ENCODE peak calls at places on chromosomes 6 and 20, in five cellular contexts. T is A549, I is heart left ventricle, E is fibroblast of lung, W is tibial artery. M is an unnamed sample.

GRCh38 chr6:7532232-7532631 is 9.2 kb upstream of the DSP start:
- DNase-seq in T (no peak), I (no peak), E (no peak), W (no peak), M (no peak)

GRCh38 chr6:55664581-55665223 is 85.7 kb upstream of the HMGCLL1 start:
- DNase-seq in T (no peak), I (no peak), E (no peak), W (no peak), M (no peak)

GRCh38 chr6:169665289-169665688 is 36.5 kb downstream of the WDR27 start:
- DNase-seq in T (no peak), I (no peak), E (no peak), W (no peak), M (no peak)

GRCh38 chr20:42700423-42700822 is 489.3 kb downstream of the PTPRT start:
- DNase-seq in T (no peak), I (no peak), E (no peak), W (no peak), M (no peak)

GRCh38 chr6:37641546-37641945 is 56.1 kb downstream of the MDGA1 start:
- DNase-seq in T (no peak), I (no peak), E (no peak), W (no peak), M (no peak)

GRCh38 chr6:140500864-140501263 is 1126.4 kb upstream of the CITED2 start:
- DNase-seq in T (no peak), I (no peak), E (no peak), W (no peak), M (no peak)

GRCh38 chr20:46879386-46879785 is 15.3 kb upstream of the EYA2 start:
- DNase-seq in T (no peak), I (no peak), E (no peak), W (no peak), M (no peak)

GRCh38 chr6:37783025-37783825 is 36.3 kb upstream of the ZFAND3 start:
- DNase-seq in T (no peak), I (no peak), E (peak; percentile 41), W (peak; percentile 32), M (no peak)

GRCh38 chr6:145960918-145961604 is 3.1 kb downstream of the SHPRH start:
- DNase-seq in T (no peak), I (no peak), E (peak; percentile 66), W (no peak), M (no peak)

DNA sequence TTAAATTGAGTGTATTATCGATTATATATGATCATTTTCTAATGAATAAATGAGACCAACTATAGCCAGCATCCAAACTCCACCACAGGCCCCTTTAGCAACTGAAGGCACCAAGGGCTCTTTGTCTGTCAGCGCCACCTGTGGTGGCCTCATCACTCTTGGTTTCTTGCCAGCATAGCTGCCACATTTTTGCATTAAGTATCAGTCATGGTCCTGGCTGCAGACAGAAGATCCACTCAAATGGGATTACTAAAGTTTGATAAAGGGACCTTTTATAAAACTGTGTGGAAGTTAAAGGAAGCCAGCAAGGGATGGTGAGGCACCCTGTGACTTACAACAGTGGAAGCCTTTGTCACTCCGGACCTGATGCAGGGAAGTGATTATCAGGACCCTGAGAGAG is 162.9 kb downstream of the C6orf118 start:
- DNase-seq in T (no peak), I (no peak), E (no peak), W (no peak), M (no peak)
- H3K9me3 ChIP-seq in T (no peaks in the 10 kb centered on the region), I (no peaks in the 10 kb centered on the region), E (no peaks in the 10 kb centered on the region), W (peaks cover 3% of the 10 kb centered on the region), M (no peaks in the 10 kb centered on the region)

GRCh38 chr20:25470045-25470444 is 62.6 kb downstream of the GINS1 start:
- DNase-seq in T (peak; percentile 60), I (no peak), E (peak; percentile 30), W (no peak), M (no peak)
- TF ChIP-seq CTCF in T (peak; percentile 45), I (peak; percentile 34), E (peak; percentile 13), W (no peak), M (no peak)

GRCh38 chr6:117629119-117629518 is 26.8 kb upstream of the GOPC start:
- DNase-seq in T (no peak), I (no peak), E (no peak), W (no peak), M (no peak)

GRCh38 chr6:117627533-117627932 is 25.2 kb upstream of the GOPC start:
- DNase-seq in T (no peak), I (no peak), E (no peak), W (no peak), M (no peak)

GRCh38 chr6:117619178-117619577 is 16.9 kb upstream of the GOPC start:
- DNase-seq in T (no peak), I (no peak), E (no peak), W (no peak), M (no peak)

GRCh38 chr6:117624869-117625481 is 22.7 kb upstream of the GOPC start:
- DNase-seq in T (no peak), I (no peak), E (no peak), W (no peak), M (no peak)
- H3K9me3 ChIP-seq in T (peaks cover 17% of the 10 kb centered on the region), I (no peaks in the 10 kb centered on the region), E (no peaks in the 10 kb centered on the region), W (no peaks in the 10 kb centered on the region), M (peaks cover 6% of the 10 kb centered on the region)

DNA sequence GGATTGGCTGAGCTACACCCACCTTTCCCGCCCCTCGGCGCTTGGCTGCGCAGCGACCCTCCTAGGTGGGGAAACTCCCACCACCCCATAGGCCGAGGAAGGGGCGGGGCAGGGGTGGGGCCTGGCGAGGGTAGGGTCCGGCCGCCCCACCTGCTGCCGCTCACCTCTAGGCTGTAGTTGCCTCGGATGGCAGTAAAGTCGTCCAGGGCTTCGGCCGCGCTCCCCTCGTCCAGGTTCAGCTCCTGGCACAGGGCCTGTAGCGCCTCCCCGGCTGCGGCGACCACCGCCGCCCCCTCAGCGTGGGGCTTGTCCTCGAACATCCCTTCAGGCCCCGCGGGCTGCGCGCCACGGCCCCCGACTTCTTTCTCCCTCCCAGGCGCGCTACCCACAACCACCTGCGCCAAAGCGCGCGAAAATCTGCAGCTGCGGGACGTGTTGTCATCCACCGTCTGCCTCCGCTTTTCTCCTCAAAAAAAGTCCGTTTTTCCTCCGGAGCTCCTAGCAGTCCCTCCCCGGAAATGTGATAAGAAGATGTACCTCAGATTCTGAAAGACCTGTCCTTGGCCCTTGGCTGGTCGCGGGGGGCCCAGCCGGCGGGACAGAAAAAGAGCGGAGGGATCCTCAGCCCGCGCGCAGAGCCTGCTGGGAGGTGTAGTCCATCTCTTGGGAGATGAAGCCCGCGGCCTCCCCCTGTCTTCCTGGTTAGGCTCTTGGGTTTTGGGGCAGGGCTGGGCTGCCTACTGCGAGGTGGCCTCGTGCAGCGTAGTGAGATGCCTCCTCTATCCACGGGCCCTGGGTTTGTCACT is at the start of gene RBL1:
- DNase-seq in T (peak; percentile 95), I (peak; percentile 86), E (peak; percentile 84), W (peak; percentile 81), M (no peak)
- TF ChIP-seq CTCF in T (no peak), I (peak; percentile 65), E (peak; percentile 37), W (peak; percentile 11), M (peak; percentile 36)

GRCh38 chr20:31406115-31406514 is at the start of gene DEFB121:
- DNase-seq in T (no peak), I (no peak), E (no peak), W (no peak), M (no peak)
- H3K9me3 ChIP-seq in T (no peaks in the 10 kb centered on the region), I (no peaks in the 10 kb centered on the region), E (no peaks in the 10 kb centered on the region), W (no peaks in the 10 kb centered on the region), M (no peaks in the 10 kb centered on the region)

M was measured in vagina.